ENCODE peak calls at places on chromosomes 13 and 19, in eight cellular contexts. One of them, this sample, is unnamed.

GRCh38 chr13:49597043-49597669 is 11.8 kb upstream of the RCBTB1 start:
- DNase-seq in ascending aorta: no peak
- DNase-seq in aorta: no peak
- DNase-seq in body of pancreas: no peak
- DNase-seq in A549: no peak
- DNase-seq in breast epithelium: no peak
- DNase-seq in upper lobe of right lung: no peak
- DNase-seq in Karpas-422: no peak
- DNase-seq in this sample: no peak

GRCh38 chr19:4518345-4519171 is at the start of gene PLIN4:
- DNase-seq in ascending aorta: no peak
- DNase-seq in aorta: peak; percentile 86
- DNase-seq in body of pancreas: peak; percentile 81
- DNase-seq in A549: peak; percentile 24
- DNase-seq in breast epithelium: peak; percentile 74
- DNase-seq in upper lobe of right lung: no peak
- DNase-seq in Karpas-422: no peak
- DNase-seq in this sample: peak; percentile 89

GRCh38 chr19:44723299-44723951 is 24.5 kb downstream of the CEACAM16 start:
- DNase-seq in ascending aorta: no peak
- DNase-seq in aorta: no peak
- DNase-seq in body of pancreas: no peak
- DNase-seq in A549: no peak
- DNase-seq in breast epithelium: no peak
- DNase-seq in upper lobe of right lung: no peak
- DNase-seq in Karpas-422: no peak
- DNase-seq in this sample: no peak

GRCh38 chr19:10086032-10086903 is at the start of gene SHFL:
- DNase-seq in ascending aorta: no peak
- DNase-seq in aorta: peak; percentile 91
- DNase-seq in body of pancreas: peak; percentile 75
- DNase-seq in A549: no peak
- DNase-seq in breast epithelium: peak; percentile 65
- DNase-seq in upper lobe of right lung: peak; percentile 91
- DNase-seq in Karpas-422: peak; percentile 94
- DNase-seq in this sample: peak; percentile 89

GRCh38 chr13:75908137-75908536 is 272.0 kb downstream of the LMO7 start:
- DNase-seq in ascending aorta: no peak
- DNase-seq in aorta: peak; percentile 73
- DNase-seq in body of pancreas: no peak
- DNase-seq in A549: no peak
- DNase-seq in breast epithelium: no peak
- DNase-seq in upper lobe of right lung: no peak
- DNase-seq in Karpas-422: no peak
- DNase-seq in this sample: no peak

GRCh38 chr19:16915135-16915534 is 26.3 kb downstream of the F2RL3 start:
- DNase-seq in ascending aorta: no peak
- DNase-seq in aorta: no peak
- DNase-seq in body of pancreas: no peak
- DNase-seq in A549: no peak
- DNase-seq in breast epithelium: no peak
- DNase-seq in upper lobe of right lung: peak; percentile 35
- DNase-seq in Karpas-422: no peak
- DNase-seq in this sample: no peak

GRCh38 chr19:39067104-39067503 is 17.1 kb upstream of the ACP7 start:
- DNase-seq in ascending aorta: no peak
- DNase-seq in aorta: no peak
- DNase-seq in body of pancreas: no peak
- DNase-seq in A549: no peak
- DNase-seq in breast epithelium: no peak
- DNase-seq in upper lobe of right lung: no peak
- DNase-seq in Karpas-422: no peak
- DNase-seq in this sample: no peak

GRCh38 chr13:28128030-28128429 is 10.3 kb upstream of the PAN3 start:
- DNase-seq in ascending aorta: no peak
- DNase-seq in aorta: no peak
- DNase-seq in body of pancreas: no peak
- DNase-seq in A549: no peak
- DNase-seq in breast epithelium: no peak
- DNase-seq in upper lobe of right lung: no peak
- DNase-seq in Karpas-422: no peak
- DNase-seq in this sample: no peak

GRCh38 chr13:19910336-19911072 is 47.1 kb upstream of the ZMYM5 start:
- DNase-seq in ascending aorta: no peak
- DNase-seq in aorta: no peak
- DNase-seq in body of pancreas: no peak
- DNase-seq in A549: peak; percentile 45
- DNase-seq in breast epithelium: no peak
- DNase-seq in upper lobe of right lung: no peak
- DNase-seq in Karpas-422: no peak
- DNase-seq in this sample: no peak

GRCh38 chr19:3827306-3827705 is 41.1 kb upstream of the MATK start:
- DNase-seq in ascending aorta: no peak
- DNase-seq in aorta: no peak
- DNase-seq in body of pancreas: no peak
- DNase-seq in A549: no peak
- DNase-seq in breast epithelium: no peak
- DNase-seq in upper lobe of right lung: no peak
- DNase-seq in Karpas-422: no peak
- DNase-seq in this sample: no peak

GRCh38 chr19:49506575-49507105 is 5.8 kb upstream of the FCGRT start:
- DNase-seq in ascending aorta: no peak
- DNase-seq in aorta: no peak
- DNase-seq in body of pancreas: peak; percentile 72
- DNase-seq in A549: peak; percentile 75
- DNase-seq in breast epithelium: no peak
- DNase-seq in upper lobe of right lung: peak; percentile 73
- DNase-seq in Karpas-422: peak; percentile 95
- DNase-seq in this sample: no peak

GRCh38 chr13:42893346-42893745 is 98.7 kb downstream of the EPSTI1 start:
- DNase-seq in ascending aorta: no peak
- DNase-seq in aorta: no peak
- DNase-seq in body of pancreas: no peak
- DNase-seq in A549: no peak
- DNase-seq in breast epithelium: no peak
- DNase-seq in upper lobe of right lung: no peak
- DNase-seq in Karpas-422: no peak
- DNase-seq in this sample: no peak

GRCh38 chr19:5128251-5128931 is 159.5 kb downstream of the KDM4B start:
- DNase-seq in ascending aorta: no peak
- DNase-seq in aorta: peak; percentile 86
- DNase-seq in body of pancreas: peak; percentile 96
- DNase-seq in A549: no peak
- DNase-seq in breast epithelium: no peak
- DNase-seq in upper lobe of right lung: no peak
- DNase-seq in Karpas-422: peak; percentile 79
- DNase-seq in this sample: peak; percentile 67

GRCh38 chr13:40187836-40188591 is 478.4 kb downstream of the FOXO1 start:
- DNase-seq in ascending aorta: no peak
- DNase-seq in aorta: no peak
- DNase-seq in body of pancreas: no peak
- DNase-seq in A549: no peak
- DNase-seq in breast epithelium: no peak
- DNase-seq in upper lobe of right lung: no peak
- DNase-seq in Karpas-422: no peak
- DNase-seq in this sample: no peak

GRCh38 chr19:19034204-19034624 is 811 bp downstream of the ARMC6 start:
- DNase-seq in ascending aorta: no peak
- DNase-seq in aorta: no peak
- DNase-seq in body of pancreas: no peak
- DNase-seq in A549: peak; percentile 83
- DNase-seq in breast epithelium: no peak
- DNase-seq in upper lobe of right lung: peak; percentile 80
- DNase-seq in Karpas-422: peak; percentile 92
- DNase-seq in this sample: peak; percentile 66

GRCh38 chr13:44011036-44011435 is 131.3 kb downstream of the LACC1 start:
- DNase-seq in ascending aorta: no peak
- DNase-seq in aorta: no peak
- DNase-seq in body of pancreas: no peak
- DNase-seq in A549: no peak
- DNase-seq in breast epithelium: no peak
- DNase-seq in upper lobe of right lung: no peak
- DNase-seq in Karpas-422: no peak
- DNase-seq in this sample: no peak

GRCh38 chr19:15286688-15287355 is 45.5 kb downstream of the BRD4 start:
- DNase-seq in ascending aorta: no peak
- DNase-seq in aorta: no peak
- DNase-seq in body of pancreas: no peak
- DNase-seq in A549: no peak
- DNase-seq in breast epithelium: no peak
- DNase-seq in upper lobe of right lung: no peak
- DNase-seq in Karpas-422: peak; percentile 65
- DNase-seq in this sample: no peak

GRCh38 chr13:41905600-41906254 is 55.2 kb downstream of the VWA8 start:
- DNase-seq in ascending aorta: no peak
- DNase-seq in aorta: no peak
- DNase-seq in body of pancreas: no peak
- DNase-seq in A549: peak; percentile 52
- DNase-seq in breast epithelium: no peak
- DNase-seq in upper lobe of right lung: no peak
- DNase-seq in Karpas-422: peak; percentile 81
- DNase-seq in this sample: no peak

GRCh38 chr19:17787274-17787913 is 7.5 kb upstream of the B3GNT3 start:
- DNase-seq in ascending aorta: no peak
- DNase-seq in aorta: no peak
- DNase-seq in body of pancreas: no peak
- DNase-seq in A549: no peak
- DNase-seq in breast epithelium: no peak
- DNase-seq in upper lobe of right lung: no peak
- DNase-seq in Karpas-422: no peak
- DNase-seq in this sample: no peak

DNA sequence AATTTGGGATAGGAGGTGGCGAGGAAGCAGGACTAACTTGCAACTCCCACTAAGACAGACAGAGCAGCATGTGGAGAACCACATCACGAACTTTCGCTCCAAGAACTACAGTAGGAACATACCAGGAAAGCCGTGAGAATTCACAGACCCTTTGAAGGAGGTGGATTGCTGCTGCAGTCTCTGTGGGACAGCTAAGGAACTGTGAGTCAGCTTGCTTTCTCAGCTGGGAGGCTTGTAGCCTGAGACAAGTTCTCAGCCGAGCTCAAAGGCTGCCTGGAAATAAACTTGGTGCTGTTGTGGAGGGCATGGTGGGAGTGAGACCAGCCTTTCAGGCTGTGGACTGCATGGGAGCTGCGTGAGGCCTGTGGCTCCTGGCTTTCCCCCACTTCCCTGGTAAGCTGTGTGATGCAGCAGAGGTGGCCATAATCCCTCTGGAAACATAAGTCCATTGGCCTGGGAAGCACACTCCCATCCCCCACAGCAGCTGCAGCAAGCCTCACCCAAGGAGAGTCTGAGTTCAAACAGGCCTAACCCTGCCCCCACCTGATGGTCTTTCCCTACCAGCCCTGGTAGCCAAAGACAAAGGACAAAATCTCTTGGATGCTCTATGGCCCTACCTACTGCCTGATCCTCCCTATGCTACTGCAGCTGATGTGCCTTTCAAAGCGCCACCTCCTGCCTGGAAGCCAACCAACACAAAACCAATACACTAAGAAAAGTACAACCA is 441.1 kb upstream of the HTR2A start:
- DNase-seq in ascending aorta: no peak
- DNase-seq in aorta: no peak
- DNase-seq in body of pancreas: no peak
- DNase-seq in A549: no peak
- DNase-seq in breast epithelium: no peak
- DNase-seq in upper lobe of right lung: no peak
- DNase-seq in Karpas-422: no peak
- DNase-seq in this sample: no peak
- H3K9me3 ChIP-seq in ascending aorta: no peaks in the 10 kb centered on the region
- H3K9me3 ChIP-seq in aorta: no peaks in the 10 kb centered on the region
- H3K9me3 ChIP-seq in body of pancreas: no peaks in the 10 kb centered on the region
- H3K9me3 ChIP-seq in A549: no peaks in the 10 kb centered on the region
- H3K9me3 ChIP-seq in breast epithelium: no peaks in the 10 kb centered on the region
- H3K9me3 ChIP-seq in upper lobe of right lung: no peaks in the 10 kb centered on the region
- H3K9me3 ChIP-seq in Karpas-422: no peaks in the 10 kb centered on the region
- H3K9me3 ChIP-seq in this sample: no peaks in the 10 kb centered on the region

GRCh38 chr19:57620673-57621348 is 6.8 kb downstream of the ZNF134 start:
- DNase-seq in ascending aorta: no peak
- DNase-seq in aorta: no peak
- DNase-seq in body of pancreas: no peak
- DNase-seq in A549: peak; percentile 67
- DNase-seq in breast epithelium: no peak
- DNase-seq in upper lobe of right lung: no peak
- DNase-seq in Karpas-422: peak; percentile 52
- DNase-seq in this sample: no peak

GRCh38 chr19:57611113-57611512 is 2.9 kb upstream of the ZNF134 start:
- DNase-seq in ascending aorta: no peak
- DNase-seq in aorta: no peak
- DNase-seq in body of pancreas: no peak
- DNase-seq in A549: no peak
- DNase-seq in breast epithelium: no peak
- DNase-seq in upper lobe of right lung: no peak
- DNase-seq in Karpas-422: no peak
- DNase-seq in this sample: no peak

GRCh38 chr19:57613941-57614743 is at the start of gene ZNF134:
- DNase-seq in ascending aorta: peak; percentile 53
- DNase-seq in aorta: peak; percentile 97
- DNase-seq in body of pancreas: peak; percentile 88
- DNase-seq in A549: peak; percentile 95
- DNase-seq in breast epithelium: peak; percentile 82
- DNase-seq in upper lobe of right lung: peak; percentile 96
- DNase-seq in Karpas-422: peak; percentile 99
- DNase-seq in this sample: peak; percentile 96

GRCh38 chr19:57615346-57615745 is 1.3 kb downstream of the ZNF134 start:
- DNase-seq in ascending aorta: no peak
- DNase-seq in aorta: no peak
- DNase-seq in body of pancreas: no peak
- DNase-seq in A549: no peak
- DNase-seq in breast epithelium: no peak
- DNase-seq in upper lobe of right lung: no peak
- DNase-seq in Karpas-422: peak; percentile 61
- DNase-seq in this sample: no peak
- H3K9me3 ChIP-seq in ascending aorta: peaks cover 59% of the 10 kb centered on the region
- H3K9me3 ChIP-seq in aorta: peaks cover 45% of the 10 kb centered on the region
- H3K9me3 ChIP-seq in body of pancreas: peaks cover 2% of the 10 kb centered on the region
- H3K9me3 ChIP-seq in A549: peaks cover 98% of the 10 kb centered on the region
- H3K9me3 ChIP-seq in breast epithelium: peaks cover 55% of the 10 kb centered on the region
- H3K9me3 ChIP-seq in upper lobe of right lung: peaks cover 61% of the 10 kb centered on the region
- H3K9me3 ChIP-seq in Karpas-422: peaks cover 76% of the 10 kb centered on the region
- H3K9me3 ChIP-seq in this sample: peaks cover 15% of the 10 kb centered on the region

GRCh38 chr19:57572415-57572947 is 6.2 kb downstream of the ZNF416 start:
- DNase-seq in ascending aorta: no peak
- DNase-seq in aorta: no peak
- DNase-seq in body of pancreas: no peak
- DNase-seq in A549: no peak
- DNase-seq in breast epithelium: no peak
- DNase-seq in upper lobe of right lung: no peak
- DNase-seq in Karpas-422: no peak
- DNase-seq in this sample: no peak
- H3K9me3 ChIP-seq in ascending aorta: peaks cover 99% of the 10 kb centered on the region
- H3K9me3 ChIP-seq in aorta: peaks cover 67% of the 10 kb centered on the region
- H3K9me3 ChIP-seq in body of pancreas: peaks cover 6% of the 10 kb centered on the region
- H3K9me3 ChIP-seq in A549: peaks cover 100% of the 10 kb centered on the region
- H3K9me3 ChIP-seq in breast epithelium: peaks cover 92% of the 10 kb centered on the region
- H3K9me3 ChIP-seq in upper lobe of right lung: peaks cover 74% of the 10 kb centered on the region
- H3K9me3 ChIP-seq in Karpas-422: peaks cover 79% of the 10 kb centered on the region
- H3K9me3 ChIP-seq in this sample: peaks cover 22% of the 10 kb centered on the region

DNA sequence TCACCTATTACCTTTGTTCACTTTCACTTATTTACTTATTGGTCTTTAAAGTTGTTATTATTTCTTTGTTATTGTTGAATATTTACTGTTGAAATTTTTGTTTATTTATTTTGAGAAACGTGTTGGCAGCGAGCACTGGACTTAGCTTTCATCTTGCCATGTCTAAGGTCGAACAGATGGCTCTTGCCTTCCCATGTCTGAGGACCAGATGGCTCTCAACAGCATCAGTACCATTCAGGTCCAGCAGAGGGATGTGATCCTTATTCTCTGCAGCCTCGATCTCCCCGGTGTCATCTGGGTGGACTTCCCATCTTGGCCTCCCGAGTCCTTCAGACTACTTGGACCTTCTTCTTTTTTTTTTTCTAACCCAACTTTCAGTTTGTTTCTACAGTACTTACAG is 1437.6 kb downstream of the UQCRFS1 start:
- DNase-seq in ascending aorta: no peak
- DNase-seq in aorta: no peak
- DNase-seq in body of pancreas: no peak
- DNase-seq in A549: peak; percentile 58
- DNase-seq in breast epithelium: no peak
- DNase-seq in upper lobe of right lung: no peak
- DNase-seq in Karpas-422: no peak
- DNase-seq in this sample: no peak
- H3K9me3 ChIP-seq in ascending aorta: peaks cover 97% of the 10 kb centered on the region
- H3K9me3 ChIP-seq in aorta: peaks cover 40% of the 10 kb centered on the region
- H3K9me3 ChIP-seq in body of pancreas: no peaks in the 10 kb centered on the region
- H3K9me3 ChIP-seq in A549: peaks cover 95% of the 10 kb centered on the region
- H3K9me3 ChIP-seq in breast epithelium: no peaks in the 10 kb centered on the region
- H3K9me3 ChIP-seq in upper lobe of right lung: no peaks in the 10 kb centered on the region
- H3K9me3 ChIP-seq in Karpas-422: peaks cover 32% of the 10 kb centered on the region
- H3K9me3 ChIP-seq in this sample: no peaks in the 10 kb centered on the region

This sample was measured in right lobe of liver.